ENCODE peak calls at places on chromosomes 1 and 21, in seven cellular contexts. C, A, T, Z, R, J and N are unnamed samples.

GRCh38 chr1:56863316-56863992 is 8.9 kb downstream of the C8A start:
- DNase-seq in J (no peak), A (no peak), C (no peak), Z (no peak), R (no peak), T (no peak), N (no peak)

GRCh38 chr1:2911391-2912178 is 109.7 kb upstream of the ACTRT2 start:
- DNase-seq in J (no peak), A (no peak), Z (no peak), T (no peak), R (no peak), C (no peak), N (no peak)

GRCh38 chr1:226082959-226083302 is 20.4 kb downstream of the H3-3A start:
- DNase-seq in Z (peak; percentile 39), A (no peak), C (no peak), R (no peak), T (peak; percentile 76), J (no peak), N (no peak)

GRCh38 chr1:107794571-107794970 is 170.4 kb downstream of the VAV3 start:
- DNase-seq in T (no peak), C (no peak), J (no peak), A (no peak), R (no peak), Z (no peak), N (no peak)

GRCh38 chr1:198042168-198042567 is 114.6 kb upstream of the NEK7 start:
- DNase-seq in A (no peak), C (no peak), R (no peak), J (no peak), Z (peak; percentile 7), T (no peak), N (no peak)

GRCh38 chr1:43285269-43285986 is at the start of gene C1orf210:
- DNase-seq in J (no peak), A (peak; percentile 85), T (peak; percentile 40), R (peak; percentile 81), C (no peak), Z (no peak), N (no peak)

GRCh38 chr1:44571712-44572571 is 102.3 kb downstream of the TMEM53 start:
- DNase-seq in J (no peak), A (peak; percentile 29), C (no peak), T (no peak), R (no peak), Z (no peak), N (no peak)

GRCh38 chr1:230753586-230754251 is 6.5 kb downstream of the CAPN9 start:
- DNase-seq in T (peak; percentile 55), C (no peak), A (peak; percentile 46), Z (peak; percentile 22), J (no peak), R (peak; percentile 3), N (no peak)

GRCh38 chr1:199734186-199734585 is 293.3 kb upstream of the NR5A2 start:
- DNase-seq in J (no peak), Z (no peak), C (no peak), R (no peak), T (no peak), A (no peak), N (no peak)

GRCh38 chr1:178552856-178553255 is 39.9 kb downstream of the TEX35 start:
- DNase-seq in Z (no peak), R (no peak), C (no peak), J (no peak), A (no peak), T (no peak), N (no peak)

GRCh38 chr1:99557556-99558256 is 88.2 kb upstream of the PALMD start:
- DNase-seq in J (peak; percentile 40), Z (peak; percentile 77), C (no peak), A (peak; percentile 92), R (no peak), T (no peak), N (peak; percentile 40)

GRCh38 chr1:53195913-53196484 is 625 bp upstream of the CPT2 start:
- DNase-seq in J (no peak), C (no peak), Z (no peak), R (no peak), A (no peak), T (no peak), N (no peak)

GRCh38 chr1:61184035-61184713 is 101.8 kb downstream of the NFIA start:
- DNase-seq in Z (peak; percentile 93), A (peak; percentile 82), C (peak; percentile 7), R (no peak), T (peak; percentile 98), J (peak; percentile 32), N (peak; percentile 84)

GRCh38 chr1:235739124-235739523 is 89.5 kb upstream of the GNG4 start:
- DNase-seq in C (no peak), A (peak; percentile 86), J (peak; percentile 30), R (no peak), T (no peak), Z (peak; percentile 33), N (no peak)

DNA sequence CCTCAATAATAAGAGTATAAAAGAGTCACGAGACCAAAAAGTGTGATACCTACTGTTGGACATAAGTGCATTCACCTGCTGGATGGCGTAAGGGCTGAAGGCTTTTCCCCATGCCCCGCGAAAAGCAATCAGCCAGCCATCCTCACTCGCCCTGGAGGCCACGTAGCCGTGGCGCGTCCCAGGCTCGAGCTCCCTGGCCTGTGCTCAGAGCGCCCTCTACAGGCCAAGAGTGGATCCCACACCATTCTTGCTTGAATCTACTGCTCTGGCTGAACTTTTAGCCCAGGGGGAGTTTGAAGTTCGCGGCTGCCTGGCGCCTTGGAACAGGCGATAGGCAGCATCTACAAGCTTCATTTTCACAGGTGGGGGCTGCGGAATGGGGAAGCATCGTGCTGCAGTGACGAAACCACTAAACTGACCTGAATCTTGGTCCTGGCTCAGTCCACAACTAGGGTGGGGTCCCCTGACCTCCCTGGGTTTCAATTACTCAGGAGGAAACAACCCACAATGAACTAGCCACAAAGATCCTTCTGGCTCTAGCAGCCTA is 70.3 kb upstream of the SERBP1 start:
- DNase-seq in A (peak; percentile 72), T (peak; percentile 89), J (peak; percentile 56), R (peak; percentile 87), C (no peak), Z (peak; percentile 79), N (no peak)
- TF ChIP-seq CTCF in A (peak; percentile 99), T (peak; percentile 93), J (peak; percentile 99), R (peak; percentile 96), C (peak; percentile 95), Z (peak; percentile 98), N (peak; percentile 99)

GRCh38 chr21:32412998-32413504 is 545 bp downstream of the EVA1C start:
- DNase-seq in C (no peak), T (peak; percentile 69), R (no peak), Z (peak; percentile 23), J (no peak), A (peak; percentile 22), N (no peak)
- H3K4me3 ChIP-seq in C (peak overlapping the region; percentile 88), T (peak overlapping the region; percentile 59), R (peak overlapping the region; percentile 85), Z (peak overlapping the region; percentile 53), J (peak overlapping the region; percentile 62), A (peak overlapping the region; percentile 64), N (peak overlapping the region; percentile 74)

DNA sequence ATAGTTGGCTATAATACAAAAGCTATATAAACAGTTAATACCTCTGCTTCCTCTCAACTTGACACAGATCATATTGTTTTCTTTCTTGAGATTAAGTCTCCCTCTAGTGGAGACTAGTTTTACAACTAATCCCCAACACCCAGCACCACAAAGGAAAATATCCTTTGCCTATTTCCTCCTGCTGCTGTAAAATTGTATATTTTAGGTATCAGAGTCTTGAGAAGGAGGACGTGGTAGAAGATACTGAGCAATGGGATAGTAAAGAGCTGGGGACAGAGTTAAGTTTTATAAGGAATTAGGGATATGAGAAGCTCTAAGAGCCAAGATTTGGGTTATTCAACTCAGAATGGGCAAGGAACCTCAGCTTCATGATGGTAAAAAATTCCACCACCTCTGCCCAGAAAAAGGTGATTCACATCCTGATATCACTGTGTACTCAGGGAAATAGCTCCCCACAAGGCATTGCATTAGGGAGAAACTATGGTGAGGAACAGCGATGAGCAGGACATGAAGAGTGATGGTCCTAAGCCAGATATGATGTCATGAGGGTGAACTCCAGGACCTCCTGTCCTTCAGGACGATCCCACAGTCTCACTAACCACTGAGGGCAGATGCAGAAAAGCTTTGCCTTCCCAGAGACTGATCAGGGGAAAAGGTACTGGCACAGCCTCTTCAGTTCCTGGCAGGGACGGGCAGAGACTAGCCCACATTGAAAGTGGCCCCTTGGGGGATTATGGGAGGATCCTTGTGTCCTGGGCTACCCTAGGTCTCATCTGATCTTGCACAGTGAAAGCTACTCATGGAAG is 14.7 kb upstream of the CFAP126 start:
- DNase-seq in C (no peak), J (peak; percentile 32), Z (peak; percentile 85), A (peak; percentile 91), T (no peak), R (peak; percentile 45), N (peak; percentile 37)
- TF ChIP-seq CTCF in C (peak; percentile 65), J (peak; percentile 54), Z (peak; percentile 64), A (peak; percentile 29), T (peak; percentile 70), R (peak; percentile 85), N (peak; percentile 67)

GRCh38 chr1:151512801-151513625 is 1.8 kb downstream of the CGN start:
- DNase-seq in C (no peak), R (no peak), Z (no peak), T (no peak), A (peak; percentile 73), J (no peak), N (no peak)
- H3K4me3 ChIP-seq in C (peak overlapping the region; percentile 68), R (peak overlapping the region; percentile 68), Z (no peak overlapping the region), T (peak overlapping the region; percentile 64), A (peak overlapping the region; percentile 65), J (no peak overlapping the region), N (peak overlapping the region; percentile 66)

GRCh38 chr1:27940297-27940696 is 5.5 kb downstream of the SMPDL3B start:
- DNase-seq in C (no peak), J (no peak), Z (no peak), R (no peak), A (no peak), T (no peak), N (no peak)
- TF ChIP-seq CTCF in C (no peak), J (peak; percentile 53), Z (peak; percentile 48), R (peak; percentile 44), A (peak; percentile 23), T (no peak), N (peak; percentile 35)

DNA sequence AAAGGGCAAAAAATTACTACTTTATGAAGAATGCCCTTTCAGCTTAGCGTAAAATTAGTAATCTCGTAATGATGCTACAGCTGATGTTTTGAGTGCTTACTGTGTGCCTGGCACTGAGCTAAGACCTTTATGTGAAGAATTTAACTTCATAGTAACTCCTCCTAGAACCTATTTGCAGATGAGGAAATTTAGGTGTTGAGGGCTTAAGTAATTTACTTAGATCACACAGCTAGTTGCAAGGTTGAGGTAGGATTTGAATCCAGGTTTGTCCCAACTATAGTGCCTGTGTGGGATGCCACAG is 1.4 kb downstream of the ZMYM4 start:
- DNase-seq in R (no peak), A (no peak), T (no peak), C (no peak), J (no peak), Z (no peak), N (no peak)
- H3K4me3 ChIP-seq in R (peak overlapping the region; percentile 77), A (peak overlapping the region; percentile 87), T (peak overlapping the region; percentile 70), C (peak overlapping the region; percentile 94), J (peak overlapping the region; percentile 59), Z (peak overlapping the region; percentile 85), N (peak overlapping the region; percentile 76)

DNA sequence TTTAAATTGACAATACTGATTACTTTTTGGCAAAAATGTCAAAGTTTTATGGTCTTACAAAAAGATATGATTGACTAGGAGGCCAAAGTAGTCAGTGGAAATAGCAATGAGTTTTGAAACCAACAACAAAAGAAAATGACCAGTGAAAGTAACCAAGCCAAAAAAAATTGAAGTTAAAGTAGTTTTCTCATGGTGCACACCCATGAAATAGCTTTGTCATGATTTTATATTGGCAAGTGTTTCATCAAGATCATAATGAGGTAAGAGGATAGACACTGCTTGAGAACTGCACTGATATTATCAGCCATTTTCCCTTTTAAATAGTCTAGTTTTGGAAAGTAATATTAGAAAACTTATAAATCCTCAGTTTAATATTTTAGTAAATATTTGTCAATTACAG is 206.2 kb upstream of the ADAMTS5 start:
- DNase-seq in T (no peak), J (no peak), A (no peak), Z (no peak), R (no peak), C (no peak), N (no peak)
- TF ChIP-seq CTCF in T (no peak), J (no peak), A (no peak), Z (no peak), R (no peak), C (no peak), N (no peak)